ENCODE peak calls at places on chromosomes 2 and 18, in five cellular contexts. I is midbrain, W is GOT3, A is endothelial cell of umbilical vein, U is GM10248. F is an unnamed sample.

GRCh38 chr2:240624950-240625621 is at the start of gene GPR35:
- DNase-seq in A (no peak), U (peak), W (peak), I (no peak), F (peak)

GRCh38 chr18:58456625-58457024 is 172.3 kb downstream of the ALPK2 start:
- DNase-seq in U (no peak), I (no peak), W (no peak), A (peak), F (no peak)

GRCh38 chr2:136527560-136527959 is 237.8 kb upstream of the THSD7B start:
- DNase-seq in U (no peak), W (no peak), I (no peak), A (no peak), F (no peak)

GRCh38 chr18:66111018-66111417 is 360.2 kb downstream of the CDH7 start:
- DNase-seq in W (no peak), U (no peak), I (no peak), A (no peak), F (no peak)

GRCh38 chr2:139177041-139177440 is 396.9 kb upstream of the NXPH2 start:
- DNase-seq in W (no peak), I (no peak), U (no peak), A (no peak), F (no peak)

GRCh38 chr2:142321706-142322280 is 191.0 kb upstream of the LRP1B start:
- DNase-seq in A (no peak), W (no peak), U (no peak), I (no peak), F (peak)

GRCh38 chr2:61371027-61371426 is 99.9 kb downstream of the USP34 start:
- DNase-seq in W (no peak), U (no peak), A (no peak), I (no peak), F (no peak)

GRCh38 chr2:236665572-236666118 is 96.0 kb downstream of the ACKR3 start:
- DNase-seq in A (no peak), W (no peak), I (no peak), U (no peak), F (peak)

GRCh38 chr2:38887902-38888554 is 1.6 kb upstream of the ARHGEF33 start:
- DNase-seq in I (no peak), U (no peak), A (no peak), W (no peak), F (no peak)

GRCh38 chr2:217418090-217418489 is 558.2 kb upstream of the TNP1 start:
- DNase-seq in W (no peak), I (no peak), U (no peak), A (no peak), F (peak)

GRCh38 chr2:37324786-37325624 is at the start of gene PRKD3:
- DNase-seq in A (peak), U (peak), I (peak), W (no peak), F (peak)

GRCh38 chr2:126898636-126899035 is at the start of gene TEX51:
- DNase-seq in I (no peak), A (no peak), U (no peak), W (no peak), F (no peak)

GRCh38 chr2:34910018-34910417 is 1310.9 kb upstream of the FAM98A start:
- DNase-seq in W (no peak), A (no peak), I (peak), U (no peak), F (no peak)

GRCh38 chr2:135030826-135031225 is 16.4 kb downstream of the MAP3K19 start:
- DNase-seq in U (no peak), W (no peak), A (peak), I (no peak), F (peak)

GRCh38 chr2:7356909-7357584 is 439.8 kb downstream of the RNF144A start:
- DNase-seq in A (no peak), I (no peak), U (no peak), W (no peak), F (no peak)

GRCh38 chr2:160205511-160205910 is 5.4 kb upstream of the ITGB6 start:
- DNase-seq in I (no peak), A (peak), W (peak), U (no peak), F (peak)

GRCh38 chr18:70280007-70280925 is 8.6 kb upstream of the SOCS6 start:
- DNase-seq in U (no peak), A (peak), I (no peak), W (no peak), F (no peak)

GRCh38 chr2:119049968-119050657 is 108.1 kb downstream of the MARCO start:
- DNase-seq in W (no peak), I (no peak), U (no peak), A (no peak), F (no peak)

GRCh38 chr2:143893340-143893739 is 626.6 kb downstream of the ZEB2 start:
- DNase-seq in I (no peak), A (no peak), W (no peak), U (no peak), F (no peak)

GRCh38 chr2:33158482-33159003 is 211.8 kb downstream of the LTBP1 start:
- DNase-seq in I (no peak), A (peak), W (no peak), U (no peak), F (peak)

GRCh38 chr2:240436626-240437180 is 1.2 kb downstream of the GPC1 start:
- DNase-seq in A (no peak), W (no peak), U (no peak), I (no peak), F (peak)

GRCh38 chr2:7844414-7844961 is 837.4 kb upstream of the ID2 start:
- DNase-seq in W (no peak), I (no peak), U (no peak), A (no peak), F (no peak)

GRCh38 chr2:209431701-209432100 is 7.9 kb downstream of the MAP2 start:
- DNase-seq in A (no peak), W (no peak), I (no peak), U (no peak), F (peak)

GRCh38 chr18:40534748-40535147 is 1420.3 kb upstream of the PIK3C3 start:
- DNase-seq in U (no peak), I (no peak), W (no peak), A (no peak), F (no peak)

GRCh38 chr2:65129276-65129612 is 662 bp downstream of the RAB1A start:
- DNase-seq in U (no peak), W (no peak), I (no peak), A (peak), F (no peak)

GRCh38 chr2:16261071-16261470 is 320.7 kb downstream of the MYCN start:
- DNase-seq in I (no peak), A (no peak), W (no peak), U (no peak), F (no peak)

GRCh38 chr18:37565985-37566478 is 434 bp upstream of the CELF4 start:
- DNase-seq in W (no peak), I (peak), A (no peak), U (no peak), F (no peak)

GRCh38 chr2:8602809-8603208 is 79.0 kb upstream of the ID2 start:
- DNase-seq in I (no peak), U (no peak), A (no peak), W (no peak), F (no peak)

GRCh38 chr2:96164459-96165184 is 19.4 kb upstream of the DUSP2 start:
- DNase-seq in A (no peak), I (peak), W (no peak), U (peak), F (no peak)

GRCh38 chr2:120983344-120983743 is 247.7 kb downstream of the GLI2 start:
- DNase-seq in A (no peak), U (no peak), I (peak), W (no peak), F (no peak)